ENCODE peak calls at places on chromosomes 12 and 14, in ten cellular contexts. I is omental fat pad, W is HFFc6, N is neural crest cell, C is A673, K is endothelial cell, H is osteocyte, Q is cardiac fibroblast, O is tibial artery, A is lung. B is an unnamed sample.

GRCh38 chr12:42936991-42937390 is 347.4 kb upstream of the PRICKLE1 start:
- DNase-seq in I (no peak), W (no peak), N (no peak), C (no peak), K (no peak), H (no peak), Q (no peak), O (no peak), A (no peak), B (no peak)

GRCh38 chr14:97602438-97603117 is 805.4 kb downstream of the VRK1 start:
- DNase-seq in I (no peak), W (no peak), N (no peak), C (no peak), K (peak), H (no peak), Q (no peak), O (no peak), A (no peak), B (no peak)

GRCh38 chr12:75878382-75878720 is 153.2 kb downstream of the PHLDA1 start:
- DNase-seq in I (no peak), W (no peak), N (no peak), C (no peak), K (no peak), H (no peak), Q (peak), O (no peak), A (no peak), B (no peak)

GRCh38 chr14:91354979-91355685 is 62.5 kb downstream of the CCDC88C start:
- DNase-seq in I (no peak), W (no peak), N (peak), C (no peak), K (peak), H (no peak), Q (no peak), O (no peak), A (no peak), B (peak)

GRCh38 chr12:109247831-109248654 is 61.0 kb downstream of the FOXN4 start:
- DNase-seq in I (no peak), W (no peak), N (no peak), C (no peak), K (no peak), H (no peak), Q (no peak), O (no peak), A (no peak), B (no peak)

GRCh38 chr12:58176296-58176869 is 235.0 kb downstream of the ATP23 start:
- DNase-seq in I (no peak), W (no peak), N (peak), C (peak), K (peak), H (no peak), Q (peak), O (no peak), A (no peak), B (peak)

GRCh38 chr12:90010089-90010488 is 301.5 kb upstream of the ATP2B1 start:
- DNase-seq in I (no peak), W (no peak), N (no peak), C (peak), K (no peak), H (no peak), Q (peak), O (no peak), A (no peak), B (no peak)

GRCh38 chr14:35789651-35790050 is 19.4 kb downstream of the RALGAPA1 start:
- DNase-seq in I (no peak), W (peak), N (no peak), C (no peak), K (no peak), H (no peak), Q (no peak), O (no peak), A (no peak), B (no peak)

GRCh38 chr12:62658910-62659309 is 192.3 kb downstream of the MON2 start:
- DNase-seq in I (no peak), W (no peak), N (no peak), C (no peak), K (peak), H (no peak), Q (no peak), O (no peak), A (no peak), B (no peak)

GRCh38 chr14:99754141-99755067 is 38.8 kb upstream of the EML1 start:
- DNase-seq in I (no peak), W (no peak), N (no peak), C (no peak), K (no peak), H (no peak), Q (peak), O (peak), A (no peak), B (no peak)

GRCh38 chr14:32908487-32909084 is 30.1 kb upstream of the NPAS3 start:
- DNase-seq in I (no peak), W (no peak), N (no peak), C (no peak), K (no peak), H (no peak), Q (no peak), O (no peak), A (no peak), B (no peak)

GRCh38 chr12:22684526-22685118 is 59.7 kb downstream of the ETNK1 start:
- DNase-seq in I (no peak), W (peak), N (no peak), C (peak), K (no peak), H (no peak), Q (peak), O (no peak), A (no peak), B (no peak)

GRCh38 chr12:4148418-4149056 is 125.0 kb upstream of the CCND2 start:
- DNase-seq in I (no peak), W (no peak), N (no peak), C (no peak), K (no peak), H (peak), Q (no peak), O (peak), A (no peak), B (no peak)

GRCh38 chr14:96272777-96273471 is 16.9 kb downstream of the BDKRB1 start:
- DNase-seq in I (no peak), W (no peak), N (no peak), C (no peak), K (no peak), H (peak), Q (no peak), O (no peak), A (no peak), B (no peak)

GRCh38 chr14:35374273-35374681 is 30.3 kb downstream of the NFKBIA start:
- DNase-seq in I (peak), W (peak), N (no peak), C (peak), K (no peak), H (no peak), Q (peak), O (peak), A (peak), B (no peak)

GRCh38 chr14:90275455-90275814 is 19.1 kb downstream of the PSMC1 start:
- DNase-seq in I (no peak), W (no peak), N (no peak), C (no peak), K (no peak), H (no peak), Q (no peak), O (no peak), A (no peak), B (no peak)

GRCh38 chr12:55715169-55715764 is 579 bp upstream of the BLOC1S1 start:
- DNase-seq in I (no peak), W (no peak), N (no peak), C (no peak), K (no peak), H (no peak), Q (no peak), O (no peak), A (no peak), B (no peak)

GRCh38 chr14:68794130-68794855 is 1.4 kb upstream of the ZFP36L1 start:
- DNase-seq in I (peak), W (peak), N (no peak), C (peak), K (peak), H (no peak), Q (peak), O (peak), A (peak), B (peak)

GRCh38 chr14:68794856-68795601 is 2.2 kb upstream of the ZFP36L1 start:
- DNase-seq in I (no peak), W (peak), N (no peak), C (peak), K (no peak), H (no peak), Q (peak), O (peak), A (peak), B (peak)

GRCh38 chr14:68792830-68793733 is at the start of gene ZFP36L1:
- DNase-seq in I (peak), W (peak), N (peak), C (peak), K (peak), H (peak), Q (peak), O (peak), A (peak), B (peak)

GRCh38 chr14:68792022-68792829 is 641 bp downstream of the ZFP36L1 start:
- DNase-seq in I (no peak), W (no peak), N (no peak), C (peak), K (no peak), H (no peak), Q (peak), O (peak), A (peak), B (peak)

DNA sequence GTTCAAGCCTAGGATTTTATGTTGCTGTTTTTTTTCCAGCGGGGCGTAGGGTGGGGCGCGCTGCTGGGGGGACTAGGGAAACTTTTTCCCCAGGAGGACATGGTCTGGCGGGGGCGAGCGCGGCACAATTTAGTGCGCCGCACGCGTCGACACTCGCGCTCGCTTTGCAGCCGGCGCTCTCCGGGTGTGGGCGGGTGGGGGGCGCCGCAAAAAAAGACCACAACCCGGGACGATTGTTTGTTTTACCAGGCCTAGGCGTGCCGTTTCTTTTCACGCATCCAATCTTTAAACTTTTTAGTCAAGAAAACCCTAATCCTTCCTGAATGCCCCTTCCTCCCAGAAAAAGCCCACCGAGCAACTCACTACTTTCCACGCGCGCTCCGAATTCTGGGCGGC is 865 bp upstream of the ZFP36L1 start:
- DNase-seq in I (no peak), W (no peak), N (no peak), C (no peak), K (no peak), H (no peak), Q (no peak), O (no peak), A (no peak), B (peak)
- TF ChIP-seq CTCF in I (no peak), W (no peak), N (no peak), C (no peak), K (no peak), H (no peak), Q (no peak), O (no peak), A (no peak), B (no peak)

GRCh38 chr14:85118274-85118673 is 411.7 kb upstream of the FLRT2 start:
- DNase-seq in I (no peak), W (no peak), N (no peak), C (no peak), K (no peak), H (no peak), Q (no peak), O (no peak), A (no peak), B (no peak)
- TF ChIP-seq CTCF in I (no peak), W (no peak), N (no peak), C (no peak), K (no peak), H (no peak), Q (no peak), O (no peak), A (no peak), B (no peak)

GRCh38 chr12:52984136-52984535 is 22.1 kb upstream of the EIF4B start:
- DNase-seq in I (no peak), W (no peak), N (no peak), C (no peak), K (no peak), H (no peak), Q (no peak), O (no peak), A (no peak), B (no peak)
- TF ChIP-seq CTCF in I (no peak), W (peak), N (no peak), C (no peak), K (no peak), H (no peak), Q (no peak), O (no peak), A (no peak), B (no peak)

GRCh38 chr12:120235369-120236123 is 30.0 kb downstream of the PXN start:
- DNase-seq in I (no peak), W (no peak), N (no peak), C (peak), K (no peak), H (no peak), Q (no peak), O (no peak), A (no peak), B (peak)
- TF ChIP-seq CTCF in I (no peak), W (peak), N (peak), C (peak), K (peak), H (peak), Q (peak), O (no peak), A (no peak), B (peak)

GRCh38 chr14:88792572-88793258 is at the start of gene EML5:
- DNase-seq in I (peak), W (peak), N (peak), C (peak), K (peak), H (peak), Q (peak), O (peak), A (peak), B (peak)
- TF ChIP-seq CTCF in I (no peak), W (peak), N (peak), C (no peak), K (peak), H (peak), Q (peak), O (peak), A (no peak), B (peak)

DNA sequence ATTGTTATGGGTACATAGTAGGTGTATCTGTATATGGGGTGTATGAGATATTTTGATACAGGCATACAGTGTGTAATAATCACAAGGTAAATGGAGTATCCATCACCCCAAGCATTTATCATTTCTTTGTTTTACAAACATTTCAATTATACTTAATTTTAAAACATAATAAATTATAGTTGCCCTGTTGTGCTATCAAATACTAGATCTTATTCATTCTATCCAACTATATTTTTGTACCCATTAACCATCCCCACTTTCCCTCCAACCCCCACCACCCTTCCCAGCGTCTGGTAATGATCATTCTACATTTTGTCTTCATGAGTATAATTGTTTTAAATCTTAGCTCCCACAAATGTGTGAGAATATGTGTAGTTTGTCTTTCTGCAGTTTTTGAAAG is 302.6 kb downstream of the FOXG1 start:
- DNase-seq in I (no peak), W (no peak), N (no peak), C (no peak), K (no peak), H (no peak), Q (no peak), O (no peak), A (no peak), B (no peak)
- TF ChIP-seq CTCF in I (no peak), W (no peak), N (no peak), C (no peak), K (no peak), H (no peak), Q (no peak), O (no peak), A (no peak), B (no peak)